ENCODE peak calls at places on chromosomes 16 and 17, in ten cellular contexts. S is PC-3, C is heart right ventricle, R is AG10803, L is psoas muscle, P is fibroblast of mammary gland, B is foreskin fibroblast, D is lung, O is thoracic aorta, K is NB4. M is an unnamed sample.

GRCh38 chr17:41588126-41588810 is 1.6 kb upstream of the KRT14 start:
- DNase-seq in S (no peak), C (no peak), R (no peak), L (no peak), P (no peak), B (no peak), D (no peak), O (no peak), K (no peak), M (no peak)

GRCh38 chr17:68591583-68591982 is 9.6 kb downstream of the FAM20A start:
- DNase-seq in S (peak; percentile 50), C (peak; percentile 29), R (no peak), L (peak; percentile 80), P (no peak), B (no peak), D (no peak), O (no peak), K (no peak), M (no peak)

GRCh38 chr16:1543085-1543896 is 9.8 kb downstream of the TMEM204 start:
- DNase-seq in S (peak; percentile 74), C (peak; percentile 86), R (peak; percentile 61), L (peak; percentile 82), P (peak; percentile 87), B (peak; percentile 65), D (peak; percentile 61), O (peak; percentile 44), K (peak; percentile 91), M (peak; percentile 53)

GRCh38 chr17:41383690-41384089 is 1.6 kb upstream of the KRT34 start:
- DNase-seq in S (no peak), C (no peak), R (no peak), L (no peak), P (no peak), B (no peak), D (no peak), O (no peak), K (peak; percentile 17), M (no peak)

GRCh38 chr17:77772461-77772897 is 186.0 kb upstream of the TNRC6C start:
- DNase-seq in S (peak; percentile 50), C (peak; percentile 73), R (peak; percentile 39), L (peak; percentile 73), P (peak; percentile 59), B (no peak), D (peak; percentile 53), O (no peak), K (peak; percentile 63), M (no peak)

GRCh38 chr16:67268136-67268579 is 11.2 kb upstream of the PLEKHG4 start:
- DNase-seq in S (peak; percentile 54), C (peak; percentile 55), R (peak; percentile 93), L (peak; percentile 61), P (peak; percentile 96), B (peak; percentile 90), D (peak; percentile 82), O (no peak), K (peak; percentile 55), M (no peak)

GRCh38 chr17:76439314-76439928 is 13.5 kb downstream of the UBE2O start:
- DNase-seq in S (no peak), C (no peak), R (no peak), L (no peak), P (no peak), B (no peak), D (no peak), O (no peak), K (no peak), M (no peak)

GRCh38 chr16:27366687-27367462 is 35.1 kb upstream of the IL21R start:
- DNase-seq in S (no peak), C (no peak), R (no peak), L (no peak), P (peak; percentile 24), B (no peak), D (no peak), O (no peak), K (no peak), M (no peak)

GRCh38 chr16:138049-138417 is 440 bp downstream of the NPRL3 start:
- DNase-seq in S (no peak), C (peak; percentile 12), R (peak; percentile 8), L (peak; percentile 65), P (no peak), B (no peak), D (no peak), O (no peak), K (peak; percentile 29), M (no peak)

GRCh38 chr16:75764154-75764768 is 38.0 kb upstream of the CPHXL start:
- DNase-seq in S (peak; percentile 64), C (peak; percentile 54), R (peak; percentile 72), L (no peak), P (peak; percentile 73), B (peak; percentile 41), D (peak; percentile 43), O (no peak), K (peak; percentile 77), M (peak; percentile 10)

GRCh38 chr16:57638381-57638780 is 10.0 kb downstream of the ADGRG1 start:
- DNase-seq in S (no peak), C (no peak), R (no peak), L (no peak), P (no peak), B (no peak), D (no peak), O (no peak), K (no peak), M (no peak)

GRCh38 chr16:89711601-89712475 is 8.9 kb downstream of the VPS9D1 start:
- DNase-seq in S (peak; percentile 68), C (no peak), R (no peak), L (no peak), P (peak; percentile 66), B (peak; percentile 64), D (peak; percentile 46), O (no peak), K (peak; percentile 79), M (no peak)

GRCh38 chr17:31068291-31068690 is 26.5 kb upstream of the NF1 start:
- DNase-seq in S (peak; percentile 31), C (peak; percentile 14), R (peak; percentile 7), L (no peak), P (peak; percentile 40), B (peak; percentile 16), D (no peak), O (no peak), K (peak; percentile 82), M (no peak)

GRCh38 chr17:76255801-76256429 is 9.2 kb upstream of the UBALD2 start:
- DNase-seq in S (no peak), C (no peak), R (no peak), L (no peak), P (no peak), B (no peak), D (no peak), O (no peak), K (no peak), M (no peak)

DNA sequence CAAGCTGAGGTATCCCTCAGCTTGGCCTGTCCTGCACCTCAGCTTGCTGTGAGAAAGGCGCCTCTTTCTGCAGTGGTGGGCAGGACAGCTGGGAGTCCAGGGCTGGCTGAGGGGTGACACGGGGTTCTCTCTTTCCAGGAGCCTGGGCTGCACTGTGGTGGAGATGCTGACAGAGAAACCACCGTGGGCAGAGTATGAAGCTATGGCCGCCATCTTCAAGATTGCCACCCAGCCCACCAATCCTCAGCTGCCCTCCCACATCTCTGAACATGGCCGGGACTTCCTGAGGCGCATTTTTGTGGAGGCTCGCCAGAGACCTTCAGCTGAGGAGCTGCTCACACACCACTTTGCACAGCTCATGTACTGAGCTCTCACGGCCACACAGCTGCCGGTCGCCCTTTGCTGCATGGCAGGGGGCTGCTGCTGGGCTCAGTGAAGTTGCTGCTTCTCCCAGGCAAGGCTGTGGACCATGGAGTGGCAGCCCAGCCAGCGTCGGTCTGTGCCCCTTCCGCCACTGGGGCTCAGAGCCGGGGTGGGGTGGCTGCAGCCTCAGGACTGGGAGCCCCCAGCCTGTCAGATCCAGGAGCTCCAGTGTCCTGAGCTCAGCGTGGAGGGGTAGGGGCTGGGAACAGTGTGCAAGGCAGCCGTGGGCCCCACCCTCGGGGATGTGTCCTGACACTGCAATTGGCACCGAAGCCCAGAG is 6.4 kb downstream of the LIMD2 start:
- DNase-seq in S (no peak), C (no peak), R (no peak), L (no peak), P (no peak), B (no peak), D (no peak), O (no peak), K (no peak), M (no peak)
- H3K4me3 ChIP-seq in S (no peak overlapping the region), C (no peak overlapping the region), R (no peak overlapping the region), L (no peak overlapping the region), P (no peak overlapping the region), B (no peak overlapping the region), D (no peak overlapping the region), O (no peak overlapping the region), K (no peak overlapping the region), M (no peak overlapping the region)

GRCh38 chr17:49469831-49470568 is 25.1 kb upstream of the NGFR start:
- DNase-seq in S (no peak), C (no peak), R (no peak), L (peak; percentile 69), P (peak; percentile 7), B (no peak), D (no peak), O (no peak), K (no peak), M (no peak)

GRCh38 chr17:49471769-49472168 is 23.3 kb upstream of the NGFR start:
- DNase-seq in S (no peak), C (no peak), R (no peak), L (peak; percentile 7), P (no peak), B (no peak), D (no peak), O (no peak), K (no peak), M (no peak)

GRCh38 chr17:49471089-49471683 is 23.9 kb upstream of the NGFR start:
- DNase-seq in S (no peak), C (peak; percentile 43), R (peak; percentile 18), L (peak; percentile 70), P (no peak), B (no peak), D (no peak), O (no peak), K (no peak), M (no peak)

GRCh38 chr17:49473900-49474751 is 21.0 kb upstream of the NGFR start:
- DNase-seq in S (no peak), C (no peak), R (no peak), L (no peak), P (no peak), B (no peak), D (no peak), O (no peak), K (no peak), M (no peak)

GRCh38 chr17:49472527-49472926 is 22.6 kb upstream of the NGFR start:
- DNase-seq in S (no peak), C (peak; percentile 62), R (no peak), L (no peak), P (no peak), B (no peak), D (no peak), O (no peak), K (no peak), M (no peak)
- TF ChIP-seq CTCF in S (no peak), C (no peak), R (no peak), L (no peak), P (no peak), B (no peak), D (no peak), O (no peak), K (no peak), M (no peak)

GRCh38 chr16:86571197-86571915 is 4.7 kb downstream of the FOXC2 start:
- DNase-seq in S (no peak), C (no peak), R (no peak), L (no peak), P (no peak), B (no peak), D (no peak), O (no peak), K (no peak), M (no peak)
- H3K4me3 ChIP-seq in S (no peak overlapping the region), C (peak overlapping the region; percentile 66), R (peak overlapping the region; percentile 53), L (peak overlapping the region; percentile 25), P (peak overlapping the region; percentile 87), B (peak overlapping the region; percentile 71), D (no peak overlapping the region), O (peak overlapping the region; percentile 94), K (no peak overlapping the region), M (no peak overlapping the region)

GRCh38 chr17:19648475-19649406 is at the start of gene ALDH3A2:
- DNase-seq in S (peak; percentile 97), C (peak; percentile 97), R (peak; percentile 91), L (peak; percentile 98), P (peak; percentile 89), B (peak; percentile 91), D (peak; percentile 99), O (peak; percentile 94), K (peak; percentile 99), M (peak; percentile 49)
- TF ChIP-seq CTCF in S (peak; percentile 29), C (peak; percentile 47), R (peak; percentile 24), L (peak; percentile 16), P (no peak), B (no peak), D (no peak), O (peak; percentile 38), K (no peak), M (peak; percentile 31)